ENCODE peak calls at places on chromosomes 16 and 17, in eight cellular contexts. C is NCI-H2081, T is heart left ventricle, B is AG04450, A is posterior cingulate gyrus, V is AML-193, G is KBM-7, F is neural crest cell. Q is an unnamed sample.

GRCh38 chr17:2695243-2695960 is 16.2 kb downstream of the CLUH start:
- DNase-seq in V (no peak), F (no peak), C (no peak), B (no peak), A (peak), T (peak), G (no peak), Q (no peak)

GRCh38 chr17:31792007-31792585 is 66.9 kb downstream of the COPRS start:
- DNase-seq in G (peak), A (no peak), T (no peak), F (no peak), C (no peak), B (no peak), V (no peak), Q (no peak)

GRCh38 chr16:87895641-87896141 is 26.4 kb upstream of the SLC7A5 start:
- DNase-seq in V (peak), A (peak), B (no peak), F (no peak), T (no peak), C (no peak), G (peak), Q (no peak)

GRCh38 chr16:17538942-17539341 is 68.2 kb upstream of the XYLT1 start:
- DNase-seq in G (no peak), A (peak), F (no peak), B (peak), C (no peak), T (no peak), V (no peak), Q (no peak)

GRCh38 chr17:41695954-41696720 is 7.5 kb downstream of the EIF1 start:
- DNase-seq in V (peak), G (peak), T (peak), C (peak), F (peak), B (no peak), A (peak), Q (no peak)

GRCh38 chr16:85577899-85578598 is 35.1 kb upstream of the GSE1 start:
- DNase-seq in G (no peak), C (peak), B (no peak), A (no peak), V (no peak), F (no peak), T (no peak), Q (no peak)

GRCh38 chr17:78781339-78782304 is at the start of gene CYTH1:
- DNase-seq in A (peak), B (no peak), V (no peak), C (peak), G (no peak), T (peak), F (peak), Q (no peak)

GRCh38 chr16:28257256-28257655 is 35.1 kb upstream of the SBK1 start:
- DNase-seq in A (no peak), G (no peak), B (no peak), T (no peak), C (no peak), V (no peak), F (no peak), Q (no peak)

GRCh38 chr17:79970576-79971068 is 65.0 kb downstream of the TBC1D16 start:
- DNase-seq in B (no peak), V (peak), G (peak), T (no peak), C (peak), F (peak), A (peak), Q (no peak)

GRCh38 chr17:65243838-65244237 is 106.7 kb downstream of the RGS9 start:
- DNase-seq in B (no peak), G (no peak), A (peak), T (no peak), V (no peak), C (peak), F (peak), Q (no peak)

GRCh38 chr16:87318158-87318644 is 1.0 kb upstream of the C16orf95 start:
- DNase-seq in C (no peak), G (no peak), F (no peak), B (no peak), V (no peak), A (peak), T (no peak), Q (no peak)

GRCh38 chr17:51767287-51767686 is 391.2 kb downstream of the CA10 start:
- DNase-seq in G (no peak), C (no peak), A (no peak), B (no peak), V (no peak), F (no peak), T (no peak), Q (no peak)

GRCh38 chr16:55735120-55735781 is 79.5 kb downstream of the SLC6A2 start:
- DNase-seq in T (no peak), C (no peak), G (no peak), V (no peak), A (no peak), F (no peak), B (no peak), Q (no peak)

GRCh38 chr17:50328360-50328759 is 17.6 kb upstream of the XYLT2 start:
- DNase-seq in V (no peak), G (no peak), B (no peak), C (peak), F (no peak), T (no peak), A (no peak), Q (no peak)

Q was measured in heart right ventricle.